ENCODE peak calls at places on chromosome 6, in ten cellular contexts. One of them, this sample, is unnamed.

GRCh38 chr6:101918476-101918875 is 525.0 kb downstream of the GRIK2 start:
- DNase-seq in mesothelial cell of epicardium: no peak
- DNase-seq in NCI-H2029: no peak
- DNase-seq in AG10803: peak
- DNase-seq in stimulated activated CD8-positive, alpha-beta memory T cell treated with anti-CD3 and anti-CD28 coated beads, Interleukin-4, amount 100 ng/mL, for 24 hours: no peak
- DNase-seq in fibroblast of lung: peak
- DNase-seq in GM23248: peak
- DNase-seq in activated naive CD8-positive, alpha-beta T cell treated with anti-CD3 and anti-CD28 coated beads for 36 hours: no peak
- DNase-seq in stimulated activated CD4-positive, alpha-beta T cell treated with anti-CD3 and anti-CD28 coated beads, Interleukin-12 subunit alpha, Interleukin-12 subunit beta, amount 100 ng/mL, for 4 hours: no peak
- DNase-seq in NCI-H1436: no peak
- DNase-seq in this sample: no peak

GRCh38 chr6:24321538-24322162 is 36.2 kb downstream of the DCDC2 start:
- DNase-seq in mesothelial cell of epicardium: no peak
- DNase-seq in NCI-H2029: no peak
- DNase-seq in AG10803: no peak
- DNase-seq in stimulated activated CD8-positive, alpha-beta memory T cell treated with anti-CD3 and anti-CD28 coated beads, Interleukin-4, amount 100 ng/mL, for 24 hours: no peak
- DNase-seq in fibroblast of lung: peak
- DNase-seq in GM23248: peak
- DNase-seq in activated naive CD8-positive, alpha-beta T cell treated with anti-CD3 and anti-CD28 coated beads for 36 hours: no peak
- DNase-seq in stimulated activated CD4-positive, alpha-beta T cell treated with anti-CD3 and anti-CD28 coated beads, Interleukin-12 subunit alpha, Interleukin-12 subunit beta, amount 100 ng/mL, for 4 hours: no peak
- DNase-seq in NCI-H1436: no peak
- DNase-seq in this sample: no peak

GRCh38 chr6:138086573-138087196 is 20.5 kb downstream of the PERP start:
- DNase-seq in mesothelial cell of epicardium: no peak
- DNase-seq in NCI-H2029: no peak
- DNase-seq in AG10803: no peak
- DNase-seq in stimulated activated CD8-positive, alpha-beta memory T cell treated with anti-CD3 and anti-CD28 coated beads, Interleukin-4, amount 100 ng/mL, for 24 hours: no peak
- DNase-seq in fibroblast of lung: peak
- DNase-seq in GM23248: no peak
- DNase-seq in activated naive CD8-positive, alpha-beta T cell treated with anti-CD3 and anti-CD28 coated beads for 36 hours: no peak
- DNase-seq in stimulated activated CD4-positive, alpha-beta T cell treated with anti-CD3 and anti-CD28 coated beads, Interleukin-12 subunit alpha, Interleukin-12 subunit beta, amount 100 ng/mL, for 4 hours: no peak
- DNase-seq in NCI-H1436: peak
- DNase-seq in this sample: no peak

GRCh38 chr6:42158631-42159030 is 14.5 kb upstream of the GUCA1A start:
- DNase-seq in mesothelial cell of epicardium: no peak
- DNase-seq in NCI-H2029: no peak
- DNase-seq in AG10803: no peak
- DNase-seq in stimulated activated CD8-positive, alpha-beta memory T cell treated with anti-CD3 and anti-CD28 coated beads, Interleukin-4, amount 100 ng/mL, for 24 hours: no peak
- DNase-seq in fibroblast of lung: no peak
- DNase-seq in GM23248: peak
- DNase-seq in activated naive CD8-positive, alpha-beta T cell treated with anti-CD3 and anti-CD28 coated beads for 36 hours: no peak
- DNase-seq in stimulated activated CD4-positive, alpha-beta T cell treated with anti-CD3 and anti-CD28 coated beads, Interleukin-12 subunit alpha, Interleukin-12 subunit beta, amount 100 ng/mL, for 4 hours: no peak
- DNase-seq in NCI-H1436: no peak
- DNase-seq in this sample: no peak

GRCh38 chr6:83464741-83465140 is 33.9 kb upstream of the ME1 start:
- DNase-seq in mesothelial cell of epicardium: no peak
- DNase-seq in NCI-H2029: no peak
- DNase-seq in AG10803: no peak
- DNase-seq in stimulated activated CD8-positive, alpha-beta memory T cell treated with anti-CD3 and anti-CD28 coated beads, Interleukin-4, amount 100 ng/mL, for 24 hours: no peak
- DNase-seq in fibroblast of lung: no peak
- DNase-seq in GM23248: no peak
- DNase-seq in activated naive CD8-positive, alpha-beta T cell treated with anti-CD3 and anti-CD28 coated beads for 36 hours: no peak
- DNase-seq in stimulated activated CD4-positive, alpha-beta T cell treated with anti-CD3 and anti-CD28 coated beads, Interleukin-12 subunit alpha, Interleukin-12 subunit beta, amount 100 ng/mL, for 4 hours: no peak
- DNase-seq in NCI-H1436: no peak
- DNase-seq in this sample: no peak

GRCh38 chr6:135270676-135271536 is 89.8 kb downstream of the MYB start:
- DNase-seq in mesothelial cell of epicardium: no peak
- DNase-seq in NCI-H2029: no peak
- DNase-seq in AG10803: no peak
- DNase-seq in stimulated activated CD8-positive, alpha-beta memory T cell treated with anti-CD3 and anti-CD28 coated beads, Interleukin-4, amount 100 ng/mL, for 24 hours: no peak
- DNase-seq in fibroblast of lung: no peak
- DNase-seq in GM23248: no peak
- DNase-seq in activated naive CD8-positive, alpha-beta T cell treated with anti-CD3 and anti-CD28 coated beads for 36 hours: no peak
- DNase-seq in stimulated activated CD4-positive, alpha-beta T cell treated with anti-CD3 and anti-CD28 coated beads, Interleukin-12 subunit alpha, Interleukin-12 subunit beta, amount 100 ng/mL, for 4 hours: no peak
- DNase-seq in NCI-H1436: no peak
- DNase-seq in this sample: no peak

GRCh38 chr6:17086469-17086868 is 15.4 kb upstream of the STMND1 start:
- DNase-seq in mesothelial cell of epicardium: peak
- DNase-seq in NCI-H2029: peak
- DNase-seq in AG10803: peak
- DNase-seq in stimulated activated CD8-positive, alpha-beta memory T cell treated with anti-CD3 and anti-CD28 coated beads, Interleukin-4, amount 100 ng/mL, for 24 hours: no peak
- DNase-seq in fibroblast of lung: peak
- DNase-seq in GM23248: peak
- DNase-seq in activated naive CD8-positive, alpha-beta T cell treated with anti-CD3 and anti-CD28 coated beads for 36 hours: peak
- DNase-seq in stimulated activated CD4-positive, alpha-beta T cell treated with anti-CD3 and anti-CD28 coated beads, Interleukin-12 subunit alpha, Interleukin-12 subunit beta, amount 100 ng/mL, for 4 hours: no peak
- DNase-seq in NCI-H1436: peak
- DNase-seq in this sample: peak

GRCh38 chr6:116475151-116475550 is 14.0 kb downstream of the CALHM6 start:
- DNase-seq in mesothelial cell of epicardium: no peak
- DNase-seq in NCI-H2029: no peak
- DNase-seq in AG10803: no peak
- DNase-seq in stimulated activated CD8-positive, alpha-beta memory T cell treated with anti-CD3 and anti-CD28 coated beads, Interleukin-4, amount 100 ng/mL, for 24 hours: no peak
- DNase-seq in fibroblast of lung: no peak
- DNase-seq in GM23248: no peak
- DNase-seq in activated naive CD8-positive, alpha-beta T cell treated with anti-CD3 and anti-CD28 coated beads for 36 hours: no peak
- DNase-seq in stimulated activated CD4-positive, alpha-beta T cell treated with anti-CD3 and anti-CD28 coated beads, Interleukin-12 subunit alpha, Interleukin-12 subunit beta, amount 100 ng/mL, for 4 hours: no peak
- DNase-seq in NCI-H1436: no peak
- DNase-seq in this sample: no peak

GRCh38 chr6:90284745-90285481 is 11.7 kb downstream of the BACH2 start:
- DNase-seq in mesothelial cell of epicardium: no peak
- DNase-seq in NCI-H2029: no peak
- DNase-seq in AG10803: peak
- DNase-seq in stimulated activated CD8-positive, alpha-beta memory T cell treated with anti-CD3 and anti-CD28 coated beads, Interleukin-4, amount 100 ng/mL, for 24 hours: no peak
- DNase-seq in fibroblast of lung: peak
- DNase-seq in GM23248: peak
- DNase-seq in activated naive CD8-positive, alpha-beta T cell treated with anti-CD3 and anti-CD28 coated beads for 36 hours: no peak
- DNase-seq in stimulated activated CD4-positive, alpha-beta T cell treated with anti-CD3 and anti-CD28 coated beads, Interleukin-12 subunit alpha, Interleukin-12 subunit beta, amount 100 ng/mL, for 4 hours: no peak
- DNase-seq in NCI-H1436: no peak
- DNase-seq in this sample: no peak

GRCh38 chr6:8830794-8831193 is 395.4 kb upstream of the SLC35B3 start:
- DNase-seq in mesothelial cell of epicardium: no peak
- DNase-seq in NCI-H2029: no peak
- DNase-seq in AG10803: no peak
- DNase-seq in stimulated activated CD8-positive, alpha-beta memory T cell treated with anti-CD3 and anti-CD28 coated beads, Interleukin-4, amount 100 ng/mL, for 24 hours: no peak
- DNase-seq in fibroblast of lung: no peak
- DNase-seq in GM23248: no peak
- DNase-seq in activated naive CD8-positive, alpha-beta T cell treated with anti-CD3 and anti-CD28 coated beads for 36 hours: no peak
- DNase-seq in stimulated activated CD4-positive, alpha-beta T cell treated with anti-CD3 and anti-CD28 coated beads, Interleukin-12 subunit alpha, Interleukin-12 subunit beta, amount 100 ng/mL, for 4 hours: no peak
- DNase-seq in NCI-H1436: no peak
- DNase-seq in this sample: no peak

GRCh38 chr6:37083243-37084138 is 78.0 kb downstream of the FGD2 start:
- DNase-seq in mesothelial cell of epicardium: no peak
- DNase-seq in NCI-H2029: no peak
- DNase-seq in AG10803: peak
- DNase-seq in stimulated activated CD8-positive, alpha-beta memory T cell treated with anti-CD3 and anti-CD28 coated beads, Interleukin-4, amount 100 ng/mL, for 24 hours: no peak
- DNase-seq in fibroblast of lung: peak
- DNase-seq in GM23248: peak
- DNase-seq in activated naive CD8-positive, alpha-beta T cell treated with anti-CD3 and anti-CD28 coated beads for 36 hours: no peak
- DNase-seq in stimulated activated CD4-positive, alpha-beta T cell treated with anti-CD3 and anti-CD28 coated beads, Interleukin-12 subunit alpha, Interleukin-12 subunit beta, amount 100 ng/mL, for 4 hours: no peak
- DNase-seq in NCI-H1436: peak
- DNase-seq in this sample: peak

GRCh38 chr6:87817226-87817625 is 115.2 kb upstream of the AKIRIN2 start:
- DNase-seq in mesothelial cell of epicardium: no peak
- DNase-seq in NCI-H2029: no peak
- DNase-seq in AG10803: peak
- DNase-seq in stimulated activated CD8-positive, alpha-beta memory T cell treated with anti-CD3 and anti-CD28 coated beads, Interleukin-4, amount 100 ng/mL, for 24 hours: no peak
- DNase-seq in fibroblast of lung: peak
- DNase-seq in GM23248: peak
- DNase-seq in activated naive CD8-positive, alpha-beta T cell treated with anti-CD3 and anti-CD28 coated beads for 36 hours: no peak
- DNase-seq in stimulated activated CD4-positive, alpha-beta T cell treated with anti-CD3 and anti-CD28 coated beads, Interleukin-12 subunit alpha, Interleukin-12 subunit beta, amount 100 ng/mL, for 4 hours: no peak
- DNase-seq in NCI-H1436: no peak
- DNase-seq in this sample: peak

GRCh38 chr6:157983439-157984119 is 1.9 kb downstream of the SYNJ2 start:
- DNase-seq in mesothelial cell of epicardium: no peak
- DNase-seq in NCI-H2029: no peak
- DNase-seq in AG10803: peak
- DNase-seq in stimulated activated CD8-positive, alpha-beta memory T cell treated with anti-CD3 and anti-CD28 coated beads, Interleukin-4, amount 100 ng/mL, for 24 hours: no peak
- DNase-seq in fibroblast of lung: peak
- DNase-seq in GM23248: peak
- DNase-seq in activated naive CD8-positive, alpha-beta T cell treated with anti-CD3 and anti-CD28 coated beads for 36 hours: no peak
- DNase-seq in stimulated activated CD4-positive, alpha-beta T cell treated with anti-CD3 and anti-CD28 coated beads, Interleukin-12 subunit alpha, Interleukin-12 subunit beta, amount 100 ng/mL, for 4 hours: no peak
- DNase-seq in NCI-H1436: no peak
- DNase-seq in this sample: no peak

GRCh38 chr6:165611294-165611693 is 51.7 kb downstream of the PDE10A start:
- DNase-seq in mesothelial cell of epicardium: no peak
- DNase-seq in NCI-H2029: no peak
- DNase-seq in AG10803: no peak
- DNase-seq in stimulated activated CD8-positive, alpha-beta memory T cell treated with anti-CD3 and anti-CD28 coated beads, Interleukin-4, amount 100 ng/mL, for 24 hours: no peak
- DNase-seq in fibroblast of lung: no peak
- DNase-seq in GM23248: no peak
- DNase-seq in activated naive CD8-positive, alpha-beta T cell treated with anti-CD3 and anti-CD28 coated beads for 36 hours: no peak
- DNase-seq in stimulated activated CD4-positive, alpha-beta T cell treated with anti-CD3 and anti-CD28 coated beads, Interleukin-12 subunit alpha, Interleukin-12 subunit beta, amount 100 ng/mL, for 4 hours: no peak
- DNase-seq in NCI-H1436: no peak
- DNase-seq in this sample: no peak

GRCh38 chr6:46925563-46926253 is 4.0 kb upstream of the ADGRF5 start:
- DNase-seq in mesothelial cell of epicardium: no peak
- DNase-seq in NCI-H2029: no peak
- DNase-seq in AG10803: peak
- DNase-seq in stimulated activated CD8-positive, alpha-beta memory T cell treated with anti-CD3 and anti-CD28 coated beads, Interleukin-4, amount 100 ng/mL, for 24 hours: no peak
- DNase-seq in fibroblast of lung: peak
- DNase-seq in GM23248: peak
- DNase-seq in activated naive CD8-positive, alpha-beta T cell treated with anti-CD3 and anti-CD28 coated beads for 36 hours: no peak
- DNase-seq in stimulated activated CD4-positive, alpha-beta T cell treated with anti-CD3 and anti-CD28 coated beads, Interleukin-12 subunit alpha, Interleukin-12 subunit beta, amount 100 ng/mL, for 4 hours: no peak
- DNase-seq in NCI-H1436: no peak
- DNase-seq in this sample: peak

GRCh38 chr6:113120577-113121285 is 736.4 kb upstream of the MARCKS start:
- DNase-seq in mesothelial cell of epicardium: no peak
- DNase-seq in NCI-H2029: peak
- DNase-seq in AG10803: peak
- DNase-seq in stimulated activated CD8-positive, alpha-beta memory T cell treated with anti-CD3 and anti-CD28 coated beads, Interleukin-4, amount 100 ng/mL, for 24 hours: no peak
- DNase-seq in fibroblast of lung: peak
- DNase-seq in GM23248: peak
- DNase-seq in activated naive CD8-positive, alpha-beta T cell treated with anti-CD3 and anti-CD28 coated beads for 36 hours: no peak
- DNase-seq in stimulated activated CD4-positive, alpha-beta T cell treated with anti-CD3 and anti-CD28 coated beads, Interleukin-12 subunit alpha, Interleukin-12 subunit beta, amount 100 ng/mL, for 4 hours: no peak
- DNase-seq in NCI-H1436: no peak
- DNase-seq in this sample: peak

GRCh38 chr6:41894366-41895299 is 542 bp downstream of the USP49 start:
- DNase-seq in mesothelial cell of epicardium: peak
- DNase-seq in NCI-H2029: peak
- DNase-seq in AG10803: no peak
- DNase-seq in stimulated activated CD8-positive, alpha-beta memory T cell treated with anti-CD3 and anti-CD28 coated beads, Interleukin-4, amount 100 ng/mL, for 24 hours: no peak
- DNase-seq in fibroblast of lung: peak
- DNase-seq in GM23248: peak
- DNase-seq in activated naive CD8-positive, alpha-beta T cell treated with anti-CD3 and anti-CD28 coated beads for 36 hours: peak
- DNase-seq in stimulated activated CD4-positive, alpha-beta T cell treated with anti-CD3 and anti-CD28 coated beads, Interleukin-12 subunit alpha, Interleukin-12 subunit beta, amount 100 ng/mL, for 4 hours: no peak
- DNase-seq in NCI-H1436: no peak
- DNase-seq in this sample: no peak

GRCh38 chr6:162234631-162235030 is 492.9 kb downstream of the PRKN start:
- DNase-seq in mesothelial cell of epicardium: no peak
- DNase-seq in NCI-H2029: no peak
- DNase-seq in AG10803: no peak
- DNase-seq in stimulated activated CD8-positive, alpha-beta memory T cell treated with anti-CD3 and anti-CD28 coated beads, Interleukin-4, amount 100 ng/mL, for 24 hours: no peak
- DNase-seq in fibroblast of lung: no peak
- DNase-seq in GM23248: no peak
- DNase-seq in activated naive CD8-positive, alpha-beta T cell treated with anti-CD3 and anti-CD28 coated beads for 36 hours: no peak
- DNase-seq in stimulated activated CD4-positive, alpha-beta T cell treated with anti-CD3 and anti-CD28 coated beads, Interleukin-12 subunit alpha, Interleukin-12 subunit beta, amount 100 ng/mL, for 4 hours: no peak
- DNase-seq in NCI-H1436: no peak
- DNase-seq in this sample: no peak

GRCh38 chr6:104431096-104431495 is 428.6 kb downstream of the HACE1 start:
- DNase-seq in mesothelial cell of epicardium: no peak
- DNase-seq in NCI-H2029: no peak
- DNase-seq in AG10803: no peak
- DNase-seq in stimulated activated CD8-positive, alpha-beta memory T cell treated with anti-CD3 and anti-CD28 coated beads, Interleukin-4, amount 100 ng/mL, for 24 hours: no peak
- DNase-seq in fibroblast of lung: no peak
- DNase-seq in GM23248: no peak
- DNase-seq in activated naive CD8-positive, alpha-beta T cell treated with anti-CD3 and anti-CD28 coated beads for 36 hours: no peak
- DNase-seq in stimulated activated CD4-positive, alpha-beta T cell treated with anti-CD3 and anti-CD28 coated beads, Interleukin-12 subunit alpha, Interleukin-12 subunit beta, amount 100 ng/mL, for 4 hours: no peak
- DNase-seq in NCI-H1436: no peak
- DNase-seq in this sample: no peak

GRCh38 chr6:166417285-166417691 is 34.5 kb upstream of the MPC1 start:
- DNase-seq in mesothelial cell of epicardium: no peak
- DNase-seq in NCI-H2029: no peak
- DNase-seq in AG10803: no peak
- DNase-seq in stimulated activated CD8-positive, alpha-beta memory T cell treated with anti-CD3 and anti-CD28 coated beads, Interleukin-4, amount 100 ng/mL, for 24 hours: no peak
- DNase-seq in fibroblast of lung: no peak
- DNase-seq in GM23248: no peak
- DNase-seq in activated naive CD8-positive, alpha-beta T cell treated with anti-CD3 and anti-CD28 coated beads for 36 hours: peak
- DNase-seq in stimulated activated CD4-positive, alpha-beta T cell treated with anti-CD3 and anti-CD28 coated beads, Interleukin-12 subunit alpha, Interleukin-12 subunit beta, amount 100 ng/mL, for 4 hours: no peak
- DNase-seq in NCI-H1436: no peak
- DNase-seq in this sample: no peak

GRCh38 chr6:29926795-29927427 is 15.4 kb upstream of the HLA-A start:
- DNase-seq in mesothelial cell of epicardium: no peak
- DNase-seq in NCI-H2029: peak
- DNase-seq in AG10803: peak
- DNase-seq in stimulated activated CD8-positive, alpha-beta memory T cell treated with anti-CD3 and anti-CD28 coated beads, Interleukin-4, amount 100 ng/mL, for 24 hours: peak
- DNase-seq in fibroblast of lung: peak
- DNase-seq in GM23248: peak
- DNase-seq in activated naive CD8-positive, alpha-beta T cell treated with anti-CD3 and anti-CD28 coated beads for 36 hours: peak
- DNase-seq in stimulated activated CD4-positive, alpha-beta T cell treated with anti-CD3 and anti-CD28 coated beads, Interleukin-12 subunit alpha, Interleukin-12 subunit beta, amount 100 ng/mL, for 4 hours: peak
- DNase-seq in NCI-H1436: peak
- DNase-seq in this sample: peak

GRCh38 chr6:72212686-72213085 is 326.3 kb downstream of the RIMS1 start:
- DNase-seq in mesothelial cell of epicardium: no peak
- DNase-seq in NCI-H2029: no peak
- DNase-seq in AG10803: no peak
- DNase-seq in stimulated activated CD8-positive, alpha-beta memory T cell treated with anti-CD3 and anti-CD28 coated beads, Interleukin-4, amount 100 ng/mL, for 24 hours: no peak
- DNase-seq in fibroblast of lung: no peak
- DNase-seq in GM23248: no peak
- DNase-seq in activated naive CD8-positive, alpha-beta T cell treated with anti-CD3 and anti-CD28 coated beads for 36 hours: no peak
- DNase-seq in stimulated activated CD4-positive, alpha-beta T cell treated with anti-CD3 and anti-CD28 coated beads, Interleukin-12 subunit alpha, Interleukin-12 subunit beta, amount 100 ng/mL, for 4 hours: no peak
- DNase-seq in NCI-H1436: no peak
- DNase-seq in this sample: no peak

GRCh38 chr6:109336221-109336955 is 45.9 kb downstream of the CD164 start:
- DNase-seq in mesothelial cell of epicardium: no peak
- DNase-seq in NCI-H2029: peak
- DNase-seq in AG10803: peak
- DNase-seq in stimulated activated CD8-positive, alpha-beta memory T cell treated with anti-CD3 and anti-CD28 coated beads, Interleukin-4, amount 100 ng/mL, for 24 hours: no peak
- DNase-seq in fibroblast of lung: peak
- DNase-seq in GM23248: peak
- DNase-seq in activated naive CD8-positive, alpha-beta T cell treated with anti-CD3 and anti-CD28 coated beads for 36 hours: no peak
- DNase-seq in stimulated activated CD4-positive, alpha-beta T cell treated with anti-CD3 and anti-CD28 coated beads, Interleukin-12 subunit alpha, Interleukin-12 subunit beta, amount 100 ng/mL, for 4 hours: no peak
- DNase-seq in NCI-H1436: no peak
- DNase-seq in this sample: peak

GRCh38 chr6:18656506-18656905 is 269.4 kb downstream of the RNF144B start:
- DNase-seq in mesothelial cell of epicardium: no peak
- DNase-seq in NCI-H2029: no peak
- DNase-seq in AG10803: no peak
- DNase-seq in stimulated activated CD8-positive, alpha-beta memory T cell treated with anti-CD3 and anti-CD28 coated beads, Interleukin-4, amount 100 ng/mL, for 24 hours: no peak
- DNase-seq in fibroblast of lung: no peak
- DNase-seq in GM23248: no peak
- DNase-seq in activated naive CD8-positive, alpha-beta T cell treated with anti-CD3 and anti-CD28 coated beads for 36 hours: no peak
- DNase-seq in stimulated activated CD4-positive, alpha-beta T cell treated with anti-CD3 and anti-CD28 coated beads, Interleukin-12 subunit alpha, Interleukin-12 subunit beta, amount 100 ng/mL, for 4 hours: no peak
- DNase-seq in NCI-H1436: no peak
- DNase-seq in this sample: no peak

GRCh38 chr6:79040083-79040482 is 38.0 kb downstream of the PHIP start:
- DNase-seq in mesothelial cell of epicardium: no peak
- DNase-seq in NCI-H2029: no peak
- DNase-seq in AG10803: peak
- DNase-seq in stimulated activated CD8-positive, alpha-beta memory T cell treated with anti-CD3 and anti-CD28 coated beads, Interleukin-4, amount 100 ng/mL, for 24 hours: no peak
- DNase-seq in fibroblast of lung: peak
- DNase-seq in GM23248: peak
- DNase-seq in activated naive CD8-positive, alpha-beta T cell treated with anti-CD3 and anti-CD28 coated beads for 36 hours: no peak
- DNase-seq in stimulated activated CD4-positive, alpha-beta T cell treated with anti-CD3 and anti-CD28 coated beads, Interleukin-12 subunit alpha, Interleukin-12 subunit beta, amount 100 ng/mL, for 4 hours: no peak
- DNase-seq in NCI-H1436: no peak
- DNase-seq in this sample: no peak

GRCh38 chr6:22448311-22448711 is 121.1 kb upstream of the HDGFL1 start:
- DNase-seq in mesothelial cell of epicardium: no peak
- DNase-seq in NCI-H2029: no peak
- DNase-seq in AG10803: no peak
- DNase-seq in stimulated activated CD8-positive, alpha-beta memory T cell treated with anti-CD3 and anti-CD28 coated beads, Interleukin-4, amount 100 ng/mL, for 24 hours: no peak
- DNase-seq in fibroblast of lung: peak
- DNase-seq in GM23248: no peak
- DNase-seq in activated naive CD8-positive, alpha-beta T cell treated with anti-CD3 and anti-CD28 coated beads for 36 hours: no peak
- DNase-seq in stimulated activated CD4-positive, alpha-beta T cell treated with anti-CD3 and anti-CD28 coated beads, Interleukin-12 subunit alpha, Interleukin-12 subunit beta, amount 100 ng/mL, for 4 hours: no peak
- DNase-seq in NCI-H1436: no peak
- DNase-seq in this sample: no peak

GRCh38 chr6:51684038-51684437 is 403.4 kb downstream of the PKHD1 start:
- DNase-seq in mesothelial cell of epicardium: no peak
- DNase-seq in NCI-H2029: no peak
- DNase-seq in AG10803: no peak
- DNase-seq in stimulated activated CD8-positive, alpha-beta memory T cell treated with anti-CD3 and anti-CD28 coated beads, Interleukin-4, amount 100 ng/mL, for 24 hours: no peak
- DNase-seq in fibroblast of lung: no peak
- DNase-seq in GM23248: no peak
- DNase-seq in activated naive CD8-positive, alpha-beta T cell treated with anti-CD3 and anti-CD28 coated beads for 36 hours: no peak
- DNase-seq in stimulated activated CD4-positive, alpha-beta T cell treated with anti-CD3 and anti-CD28 coated beads, Interleukin-12 subunit alpha, Interleukin-12 subunit beta, amount 100 ng/mL, for 4 hours: no peak
- DNase-seq in NCI-H1436: no peak
- DNase-seq in this sample: no peak

GRCh38 chr6:131641554-131641953 is 4.5 kb downstream of the ENPP3 start:
- DNase-seq in mesothelial cell of epicardium: no peak
- DNase-seq in NCI-H2029: no peak
- DNase-seq in AG10803: no peak
- DNase-seq in stimulated activated CD8-positive, alpha-beta memory T cell treated with anti-CD3 and anti-CD28 coated beads, Interleukin-4, amount 100 ng/mL, for 24 hours: no peak
- DNase-seq in fibroblast of lung: no peak
- DNase-seq in GM23248: no peak
- DNase-seq in activated naive CD8-positive, alpha-beta T cell treated with anti-CD3 and anti-CD28 coated beads for 36 hours: no peak
- DNase-seq in stimulated activated CD4-positive, alpha-beta T cell treated with anti-CD3 and anti-CD28 coated beads, Interleukin-12 subunit alpha, Interleukin-12 subunit beta, amount 100 ng/mL, for 4 hours: no peak
- DNase-seq in NCI-H1436: no peak
- DNase-seq in this sample: no peak

This sample was measured in AG20443.